ENCODE peak calls at places on chromosomes 4 and X, in eight cellular contexts. V is astrocyte of the spinal cord, B is A549, P is fibroblast of mammary gland, M is heart left ventricle, T is RWPE2, K is astrocyte, Z is neural progenitor cell. W is an unnamed sample.
A peak's percentile ranks its signal among the peaks of the same experiment; 100 is the strongest.

GRCh38 chrX:3191186-3191585 is 149.9 kb downstream of the ARSF start:
- DNase-seq in B (no peak), K (peak; percentile 58), Z (no peak), M (no peak), V (no peak), P (peak; percentile 32), T (no peak), W (no peak)

GRCh38 chr4:119210760-119211159 is 1.8 kb upstream of the USP53 start:
- DNase-seq in M (no peak), T (no peak), K (no peak), B (no peak), P (peak; percentile 84), Z (no peak), V (peak; percentile 16), W (no peak)

GRCh38 chrX:25105251-25105650 is 89.5 kb upstream of the ARX start:
- DNase-seq in M (no peak), B (no peak), Z (peak; percentile 62), K (no peak), V (no peak), T (no peak), P (no peak), W (no peak)

GRCh38 chrX:68807818-68808217 is 21.0 kb upstream of the EFNB1 start:
- DNase-seq in M (no peak), B (peak; percentile 10), T (no peak), V (peak; percentile 4), P (peak; percentile 25), Z (peak; percentile 42), K (no peak), W (no peak)

GRCh38 chr4:73869130-73870055 is at the start of gene CXCL1:
- DNase-seq in M (peak; percentile 59), T (no peak), K (peak; percentile 10), P (no peak), B (peak; percentile 37), V (peak; percentile 50), Z (peak; percentile 61), W (no peak)

GRCh38 chr4:80305466-80305865 is 30.1 kb upstream of the CFAP299 start:
- DNase-seq in B (no peak), V (peak; percentile 45), T (no peak), M (no peak), P (peak; percentile 79), K (peak; percentile 83), Z (no peak), W (no peak)

GRCh38 chr4:160110891-160111290 is 1008.0 kb downstream of the RAPGEF2 start:
- DNase-seq in M (no peak), T (no peak), Z (no peak), V (no peak), P (no peak), B (no peak), K (no peak), W (no peak)

GRCh38 chr4:31084806-31085416 is 364.7 kb downstream of the PCDH7 start:
- DNase-seq in K (peak; percentile 35), B (no peak), P (no peak), T (peak; percentile 44), Z (no peak), M (no peak), V (no peak), W (no peak)

GRCh38 chr4:101953949-101954348 is 163.4 kb downstream of the BANK1 start:
- DNase-seq in M (no peak), B (no peak), P (peak; percentile 20), T (peak; percentile 23), Z (peak; percentile 65), V (peak; percentile 52), K (peak; percentile 73), W (peak; percentile 50)

GRCh38 chr4:2416564-2417195 is 1.8 kb downstream of the ZFYVE28 start:
- DNase-seq in V (peak; percentile 20), T (no peak), B (no peak), Z (peak; percentile 76), K (no peak), M (peak; percentile 46), P (no peak), W (no peak)

GRCh38 chr4:170374770-170375169 is 285.0 kb upstream of the AADAT start:
- DNase-seq in M (no peak), P (peak; percentile 46), Z (peak; percentile 50), T (no peak), K (no peak), B (peak; percentile 1), V (no peak), W (peak; percentile 17)
- TF ChIP-seq CTCF in M (no peak), P (peak; percentile 56), Z (peak; percentile 63), T (peak; percentile 10), K (peak; percentile 33), B (no peak), V (peak; percentile 27), W (peak; percentile 58)

GRCh38 chrX:109920868-109921267 is 82.0 kb upstream of the TMEM164 start:
- DNase-seq in V (no peak), T (no peak), K (no peak), B (no peak), M (no peak), P (no peak), Z (no peak), W (no peak)

GRCh38 chrX:109922183-109922582 is 80.7 kb upstream of the TMEM164 start:
- DNase-seq in Z (no peak), V (no peak), P (no peak), M (no peak), K (no peak), B (no peak), T (no peak), W (no peak)

GRCh38 chrX:109914114-109914849 is 88.6 kb upstream of the TMEM164 start:
- DNase-seq in P (no peak), B (no peak), M (no peak), Z (no peak), K (no peak), T (no peak), V (no peak), W (no peak)

GRCh38 chrX:109920325-109920724 is 82.6 kb upstream of the TMEM164 start:
- DNase-seq in B (no peak), K (no peak), M (no peak), Z (no peak), V (no peak), P (no peak), T (no peak), W (no peak)

GRCh38 chrX:109918753-109919152 is 84.2 kb upstream of the TMEM164 start:
- DNase-seq in T (no peak), Z (no peak), M (no peak), P (no peak), V (no peak), K (no peak), B (no peak), W (no peak)
- H3K4me3 ChIP-seq in T (no peak overlapping the region), Z (no peak overlapping the region), M (no peak overlapping the region), P (no peak overlapping the region), V (no peak overlapping the region), K (no peak overlapping the region), B (no peak overlapping the region), W (no peak overlapping the region)

GRCh38 chrX:115958687-115959359 is 211.7 kb upstream of the AGTR2 start:
- DNase-seq in V (no peak), T (no peak), K (no peak), Z (peak; percentile 24), P (no peak), M (no peak), B (no peak), W (no peak)
- TF ChIP-seq CTCF in V (no peak), T (no peak), K (no peak), Z (peak; percentile 29), P (peak; percentile 13), M (no peak), B (no peak), W (peak; percentile 43)

DNA sequence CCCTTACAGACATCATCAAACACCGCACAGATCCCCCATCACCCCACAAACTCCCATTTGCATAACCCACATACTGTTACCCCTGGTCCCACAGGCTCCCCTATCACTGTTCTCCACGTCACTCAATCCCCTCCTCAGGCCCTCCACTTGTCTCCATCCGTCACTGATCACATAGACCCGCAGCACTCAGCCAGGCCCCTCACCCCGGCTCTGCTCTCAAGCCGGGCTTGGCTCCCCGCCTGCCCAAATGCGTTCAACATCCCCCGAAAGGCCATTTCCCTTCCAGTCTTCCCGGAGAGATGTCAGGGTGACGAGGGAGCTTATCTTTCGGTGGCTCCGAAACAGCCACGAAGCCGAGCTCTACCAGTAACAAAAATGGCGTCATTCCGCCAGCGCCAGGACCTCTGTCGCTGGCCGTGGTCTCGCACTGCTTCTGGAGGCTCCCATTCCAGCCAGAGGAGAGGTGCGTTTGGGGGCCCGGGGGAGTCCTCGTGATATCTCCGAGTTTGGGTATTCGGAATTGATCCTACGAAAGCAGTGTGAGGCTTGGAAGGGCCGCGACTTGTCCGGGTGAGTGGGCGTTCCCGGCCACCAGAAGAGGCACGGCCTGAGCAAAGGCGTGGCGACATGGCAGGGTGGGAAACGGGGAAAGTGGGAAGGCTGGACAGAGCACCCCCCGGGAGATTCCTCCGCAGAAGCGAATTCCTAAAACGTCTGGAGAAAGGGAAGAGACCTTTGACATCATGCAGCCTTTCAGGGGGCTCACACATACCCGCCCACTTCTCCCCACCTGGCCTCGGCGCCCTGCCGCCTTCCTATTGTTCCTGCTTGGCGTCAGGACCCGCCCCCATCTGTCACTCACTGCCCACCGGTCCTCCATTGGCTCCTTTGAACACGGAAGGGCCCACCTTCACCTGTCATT is at the start of gene ZNF630:
- DNase-seq in M (peak; percentile 84), Z (peak; percentile 79), T (no peak), K (peak; percentile 59), V (peak; percentile 63), B (peak; percentile 70), P (peak; percentile 26), W (no peak)
- H3K4me3 ChIP-seq in M (peak within 1 kb of the TSS; percentile 66), Z (peak within 1 kb of the TSS; percentile 55), T (peak within 1 kb of the TSS; percentile 40), K (peak within 1 kb of the TSS; percentile 72), V (peak within 1 kb of the TSS; percentile 60), B (peak within 1 kb of the TSS; percentile 53), P (peak within 1 kb of the TSS; percentile 65), W (no peak within 1 kb of the TSS)

GRCh38 chr4:152369203-152369902 is 166.5 kb downstream of the FBXW7 start:
- DNase-seq in B (no peak), Z (no peak), K (no peak), P (no peak), V (no peak), T (no peak), M (no peak), W (no peak)

GRCh38 chr4:152374153-152374552 is 161.7 kb downstream of the FBXW7 start:
- DNase-seq in P (no peak), B (no peak), M (no peak), V (no peak), K (no peak), T (no peak), Z (no peak), W (no peak)

GRCh38 chr4:152372444-152372843 is 163.4 kb downstream of the FBXW7 start:
- DNase-seq in Z (no peak), K (no peak), B (no peak), P (no peak), V (no peak), M (no peak), T (no peak), W (no peak)

GRCh38 chr4:152374606-152375285 is 161.1 kb downstream of the FBXW7 start:
- DNase-seq in T (no peak), P (no peak), Z (no peak), M (no peak), B (no peak), K (no peak), V (no peak), W (no peak)

DNA sequence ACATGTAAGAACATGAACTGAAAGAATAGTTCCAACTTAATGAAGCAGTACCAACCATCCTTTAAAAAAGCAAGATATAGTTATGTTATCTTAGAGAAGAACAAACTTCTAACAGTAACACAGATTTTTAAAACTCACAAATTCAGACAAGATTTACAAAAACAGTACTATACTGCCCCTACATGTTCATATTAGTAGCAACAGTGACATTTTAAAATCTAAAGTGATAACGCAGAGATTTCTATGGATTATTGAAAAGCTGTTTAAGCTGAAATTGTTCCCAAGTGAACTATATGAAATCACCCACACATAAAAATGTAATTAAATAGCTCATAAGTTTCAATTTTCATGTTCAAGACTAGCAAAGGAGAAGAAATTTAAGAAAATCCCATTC is 166.0 kb downstream of the FBXW7 start:
- DNase-seq in M (no peak), K (no peak), Z (no peak), P (no peak), B (no peak), V (peak; percentile 16), T (no peak), W (no peak)
- TF ChIP-seq CTCF in M (peak; percentile 52), K (peak; percentile 25), Z (peak; percentile 36), P (peak; percentile 40), B (peak; percentile 24), V (peak; percentile 33), T (peak; percentile 48), W (peak; percentile 36)

W was measured in LNCaP clone FGC.